ENCODE peak calls at places on chromosomes 6 and 20, in nine cellular contexts. L is IMR-90, S is sigmoid colon, N is HCT116, I is NB4, C is breast epithelium, H is adrenal gland, F is lower leg skin, G is A549. T is an unnamed sample.

GRCh38 chr6:52116605-52116948 is 29.2 kb upstream of the PKHD1 start:
- DNase-seq in L (no peak), S (no peak), N (no peak), I (no peak), C (no peak), H (no peak), F (no peak), G (no peak), T (no peak)

GRCh38 chr20:7926767-7927166 is 13.5 kb downstream of the HAO1 start:
- DNase-seq in L (peak), S (no peak), N (peak), I (peak), C (no peak), H (no peak), F (no peak), G (peak), T (no peak)

GRCh38 chr6:156974897-156975296 is 197.7 kb downstream of the ARID1B start:
- DNase-seq in L (no peak), S (no peak), N (no peak), I (no peak), C (no peak), H (no peak), F (no peak), G (no peak), T (no peak)

GRCh38 chr6:72560721-72561593 is 60.9 kb upstream of the KCNQ5 start:
- DNase-seq in L (peak), S (no peak), N (no peak), I (no peak), C (no peak), H (no peak), F (no peak), G (no peak), T (no peak)

GRCh38 chr6:160301341-160301740 is 42.7 kb upstream of the SLC22A2 start:
- DNase-seq in L (no peak), S (no peak), N (no peak), I (no peak), C (no peak), H (no peak), F (no peak), G (no peak), T (no peak)

GRCh38 chr20:17631576-17632319 is 50.3 kb downstream of the RRBP1 start:
- DNase-seq in L (no peak), S (no peak), N (no peak), I (no peak), C (no peak), H (no peak), F (no peak), G (no peak), T (no peak)

GRCh38 chr6:54802775-54803631 is 43.6 kb upstream of the FAM83B start:
- DNase-seq in L (peak), S (no peak), N (peak), I (no peak), C (no peak), H (no peak), F (no peak), G (no peak), T (peak)

GRCh38 chr6:142945446-142946180 is 637 bp upstream of the HIVEP2 start:
- DNase-seq in L (no peak), S (no peak), N (no peak), I (peak), C (peak), H (peak), F (peak), G (peak), T (peak)

GRCh38 chr6:123064038-123064437 is 68.0 kb downstream of the CLVS2 start:
- DNase-seq in L (no peak), S (no peak), N (no peak), I (no peak), C (no peak), H (no peak), F (no peak), G (no peak), T (no peak)

GRCh38 chr20:11098888-11099287 is 425.1 kb upstream of the JAG1 start:
- DNase-seq in L (no peak), S (no peak), N (peak), I (peak), C (no peak), H (no peak), F (no peak), G (no peak), T (no peak)

GRCh38 chr6:139973602-139974373 is 599.3 kb upstream of the CITED2 start:
- DNase-seq in L (peak), S (no peak), N (no peak), I (peak), C (no peak), H (no peak), F (no peak), G (peak), T (no peak)

GRCh38 chr20:52761867-52762266 is 210.3 kb upstream of the TSHZ2 start:
- DNase-seq in L (no peak), S (no peak), N (no peak), I (no peak), C (no peak), H (peak), F (no peak), G (no peak), T (no peak)

GRCh38 chr6:34205466-34205865 is 31.2 kb upstream of the HMGA1 start:
- DNase-seq in L (peak), S (no peak), N (no peak), I (no peak), C (no peak), H (no peak), F (no peak), G (no peak), T (no peak)

GRCh38 chr6:137043710-137044365 is 927 bp downstream of the IL20RA start:
- DNase-seq in L (peak), S (no peak), N (no peak), I (peak), C (peak), H (no peak), F (no peak), G (peak), T (no peak)

GRCh38 chr6:162934844-162935243 is 207.1 kb downstream of the PACRG start:
- DNase-seq in L (no peak), S (no peak), N (no peak), I (no peak), C (no peak), H (no peak), F (no peak), G (no peak), T (no peak)

GRCh38 chr20:37511605-37512275 is 9.3 kb upstream of the NNAT start:
- DNase-seq in L (peak), S (peak), N (no peak), I (no peak), C (no peak), H (no peak), F (no peak), G (no peak), T (peak)

GRCh38 chr20:58436868-58437645 is 48.0 kb downstream of the VAPB start:
- DNase-seq in L (no peak), S (no peak), N (no peak), I (no peak), C (no peak), H (no peak), F (no peak), G (peak), T (no peak)

GRCh38 chr20:13341737-13342393 is 120.8 kb downstream of the ISM1 start:
- DNase-seq in L (no peak), S (no peak), N (no peak), I (no peak), C (no peak), H (no peak), F (no peak), G (no peak), T (no peak)

GRCh38 chr6:4545929-4546328 is 230.3 kb upstream of the CDYL start:
- DNase-seq in L (no peak), S (no peak), N (no peak), I (no peak), C (no peak), H (no peak), F (no peak), G (no peak), T (no peak)

GRCh38 chr6:32154514-32155161 is 697 bp downstream of the PPT2 start:
- DNase-seq in L (peak), S (peak), N (peak), I (peak), C (peak), H (peak), F (no peak), G (peak), T (peak)

GRCh38 chr6:45469708-45470107 is 92.0 kb upstream of the SUPT3H start:
- DNase-seq in L (no peak), S (no peak), N (no peak), I (no peak), C (no peak), H (no peak), F (no peak), G (no peak), T (no peak)

GRCh38 chr20:61417221-61417941 is 165.3 kb downstream of the CDH4 start:
- DNase-seq in L (no peak), S (no peak), N (no peak), I (no peak), C (no peak), H (no peak), F (no peak), G (no peak), T (no peak)

GRCh38 chr20:22797103-22797502 is 212.7 kb upstream of the FOXA2 start:
- DNase-seq in L (peak), S (no peak), N (no peak), I (no peak), C (no peak), H (no peak), F (no peak), G (peak), T (no peak)

GRCh38 chr6:139230421-139230840 is 61.4 kb downstream of the TXLNB start:
- DNase-seq in L (peak), S (peak), N (no peak), I (peak), C (no peak), H (no peak), F (no peak), G (peak), T (no peak)

GRCh38 chr6:36907781-36908180 is 22.0 kb downstream of the C6orf89 start:
- DNase-seq in L (peak), S (peak), N (no peak), I (no peak), C (no peak), H (peak), F (no peak), G (no peak), T (peak)

GRCh38 chr6:107491791-107492674 is 2.1 kb downstream of the SOBP start:
- DNase-seq in L (peak), S (no peak), N (no peak), I (no peak), C (no peak), H (no peak), F (no peak), G (no peak), T (no peak)

GRCh38 chr20:14992961-14993360 is 655.5 kb upstream of the FLRT3 start:
- DNase-seq in L (no peak), S (no peak), N (no peak), I (no peak), C (no peak), H (no peak), F (no peak), G (no peak), T (no peak)

GRCh38 chr6:120652506-120652905 is 681.8 kb downstream of the TBC1D32 start:
- DNase-seq in L (no peak), S (no peak), N (no peak), I (no peak), C (no peak), H (no peak), F (no peak), G (no peak), T (no peak)

GRCh38 chr6:28002181-28002580 is 45.1 kb downstream of the OR2B6 start:
- DNase-seq in L (no peak), S (no peak), N (no peak), I (no peak), C (no peak), H (no peak), F (no peak), G (no peak), T (peak)
- TF ChIP-seq POLR2A in L (no peak), S (no peak), N (no peak), I (no peak), C (no peak), H (no peak), F (no peak), G (no peak), T (no peak)

GRCh38 chr6:114167583-114168576 is 174.9 kb downstream of the HS3ST5 start:
- DNase-seq in L (no peak), S (no peak), N (no peak), I (no peak), C (no peak), H (no peak), F (no peak), G (no peak), T (no peak)
- TF ChIP-seq POLR2A in L (no peak), S (no peak), N (no peak), I (no peak), C (no peak), H (no peak), F (no peak), G (no peak), T (no peak)

DNA sequence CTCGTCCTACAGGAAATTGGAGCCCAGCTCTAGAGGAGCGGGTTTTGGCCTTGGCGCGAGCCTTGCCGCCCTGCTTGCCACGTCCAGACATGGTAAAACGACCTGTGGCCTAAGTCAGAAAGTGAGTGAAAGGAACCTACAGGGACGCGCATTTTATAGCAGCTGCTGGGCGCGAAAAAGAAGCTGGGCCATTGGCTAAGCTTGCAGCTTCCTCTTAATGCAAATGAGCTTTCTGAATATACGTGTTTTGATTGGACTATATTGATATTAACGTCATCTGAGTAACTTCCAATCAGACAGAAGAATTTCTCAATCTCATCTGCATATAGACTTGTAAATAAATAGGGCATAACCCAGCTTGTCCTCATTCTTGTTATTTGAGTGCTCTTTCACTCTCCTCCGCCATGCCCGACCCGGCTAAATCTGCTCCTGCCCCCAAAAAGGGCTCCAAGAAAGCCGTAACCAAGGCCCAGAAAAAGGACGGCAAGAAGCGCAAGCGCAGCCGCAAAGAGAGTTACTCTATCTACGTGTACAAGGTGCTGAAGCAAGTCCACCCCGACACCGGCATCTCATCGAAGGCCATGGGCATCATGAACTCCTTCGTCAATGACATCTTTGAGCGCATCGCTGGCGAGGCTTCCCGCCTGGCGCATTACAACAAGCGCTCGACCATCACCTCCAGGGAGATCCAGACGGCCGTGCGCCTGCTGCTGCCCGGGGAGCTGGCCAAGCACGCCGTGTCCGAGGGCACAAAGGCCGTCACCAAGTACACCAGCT is 18.9 kb downstream of the OR2B2 start:
- DNase-seq in L (peak), S (peak), N (peak), I (peak), C (peak), H (peak), F (peak), G (peak), T (peak)
- TF ChIP-seq POLR2A in L (peak), S (no peak), N (peak), I (peak), C (peak), H (peak), F (no peak), G (peak), T (peak)

GRCh38 chr6:82836022-82836575 is 229.5 kb downstream of the UBE3D start:
- DNase-seq in L (no peak), S (no peak), N (no peak), I (no peak), C (no peak), H (no peak), F (no peak), G (no peak), T (no peak)
- TF ChIP-seq POLR2A in L (no peak), S (no peak), N (no peak), I (no peak), C (no peak), H (no peak), F (no peak), G (no peak), T (no peak)

GRCh38 chr6:170286934-170287265 is 4.0 kb downstream of the DLL1 start:
- DNase-seq in L (no peak), S (no peak), N (no peak), I (peak), C (no peak), H (no peak), F (no peak), G (no peak), T (no peak)
- TF ChIP-seq POLR2A in L (no peak), S (no peak), N (no peak), I (no peak), C (no peak), H (no peak), F (no peak), G (no peak), T (no peak)

GRCh38 chr6:10534418-10534760 is 13.2 kb downstream of the GCNT2 start:
- DNase-seq in L (no peak), S (no peak), N (no peak), I (peak), C (no peak), H (no peak), F (peak), G (no peak), T (no peak)
- TF ChIP-seq POLR2A in L (no peak), S (no peak), N (no peak), I (no peak), C (no peak), H (no peak), F (no peak), G (no peak), T (no peak)

GRCh38 chr20:57392512-57393271 is 1.5 kb downstream of the RBM38 start:
- DNase-seq in L (no peak), S (peak), N (no peak), I (peak), C (no peak), H (no peak), F (no peak), G (no peak), T (no peak)

GRCh38 chr20:57395111-57395959 is 4.1 kb downstream of the RBM38 start:
- DNase-seq in L (peak), S (peak), N (no peak), I (no peak), C (no peak), H (peak), F (no peak), G (no peak), T (no peak)

GRCh38 chr20:57393321-57394086 is 2.3 kb downstream of the RBM38 start:
- DNase-seq in L (no peak), S (peak), N (no peak), I (no peak), C (no peak), H (no peak), F (no peak), G (no peak), T (no peak)

GRCh38 chr20:57396212-57396611 is 5.0 kb downstream of the RBM38 start:
- DNase-seq in L (no peak), S (peak), N (no peak), I (no peak), C (no peak), H (no peak), F (no peak), G (no peak), T (no peak)

GRCh38 chr20:57394087-57395082 is 3.2 kb downstream of the RBM38 start:
- DNase-seq in L (no peak), S (peak), N (no peak), I (no peak), C (no peak), H (no peak), F (no peak), G (no peak), T (no peak)
- TF ChIP-seq POLR2A in L (no peak), S (no peak), N (no peak), I (no peak), C (no peak), H (no peak), F (no peak), G (no peak), T (no peak)

DNA sequence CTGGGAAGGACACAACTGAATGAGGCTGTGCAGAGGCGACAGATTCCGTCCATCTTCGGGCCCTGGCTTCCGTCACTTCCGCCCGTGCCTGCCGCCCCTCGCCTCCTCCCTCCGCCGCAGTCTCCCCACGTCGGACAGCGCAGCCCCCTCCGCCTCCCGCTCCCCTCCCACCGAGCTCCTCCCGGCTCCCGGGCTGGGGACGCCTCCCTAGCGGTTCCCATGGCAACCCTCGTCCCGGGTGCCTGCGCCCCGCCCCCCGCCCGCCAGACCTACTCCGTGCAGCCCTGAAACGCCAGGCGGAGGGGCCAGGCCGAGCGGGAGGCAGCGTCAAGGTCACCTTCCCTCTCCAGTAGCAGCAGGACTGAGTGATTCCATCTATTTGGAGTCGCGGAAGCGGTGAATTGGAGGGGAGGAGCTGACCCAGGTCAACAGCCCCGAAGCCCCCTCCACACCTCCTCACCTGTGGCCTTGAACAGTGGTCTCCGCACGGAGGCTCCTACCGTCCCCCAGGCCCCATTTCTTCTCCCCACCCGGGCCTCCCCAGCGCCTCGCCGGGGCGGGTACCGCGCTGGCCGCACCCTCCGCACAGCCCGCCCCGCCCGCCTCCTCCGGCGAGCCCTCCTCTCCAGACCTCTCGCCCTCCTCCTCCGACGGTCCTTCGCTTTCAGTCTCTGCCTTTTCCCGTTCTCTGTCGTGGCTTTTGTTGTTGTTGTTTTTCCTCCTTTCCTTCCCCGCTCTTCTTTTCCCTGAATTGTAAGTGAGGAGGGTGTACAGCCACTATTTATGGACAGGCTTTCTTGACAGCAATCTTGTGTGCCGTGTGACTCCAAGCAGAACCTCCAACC is 951 bp downstream of the NRSN2 start:
- DNase-seq in L (peak), S (peak), N (no peak), I (peak), C (peak), H (peak), F (peak), G (peak), T (peak)
- TF ChIP-seq POLR2A in L (peak), S (peak), N (peak), I (peak), C (peak), H (peak), F (no peak), G (peak), T (peak)

GRCh38 chr6:166864333-166864732 is 92.0 kb downstream of the RNASET2 start:
- DNase-seq in L (no peak), S (no peak), N (no peak), I (no peak), C (no peak), H (no peak), F (no peak), G (no peak), T (no peak)
- TF ChIP-seq POLR2A in L (no peak), S (no peak), N (no peak), I (no peak), C (no peak), H (no peak), F (no peak), G (no peak), T (no peak)